ENCODE peak calls at places on chromosomes 11 and 22, in seven cellular contexts. E is osteocyte; S is stimulated activated CD8-positive, alpha-beta memory T cell treated with anti-CD3 and anti-CD28 coated beads, Interleukin-7, amount 100 ng/mL, for 48 hours; J is EL; O is GM12865; U is right atrium auricular region; N is iris pigment epithelial cell. X is an unnamed sample.

GRCh38 chr22:19043111-19044085 is 78.8 kb downstream of the DGCR2 start:
- DNase-seq in E (no peak), S (no peak), J (peak), O (no peak), U (no peak), N (no peak), X (no peak)

GRCh38 chr11:129946256-129946655 is 50.9 kb upstream of the NFRKB start:
- DNase-seq in E (no peak), S (no peak), J (no peak), O (no peak), U (no peak), N (peak), X (no peak)

GRCh38 chr22:20107951-20108756 is 7.8 kb upstream of the RANBP1 start:
- DNase-seq in E (no peak), S (no peak), J (no peak), O (no peak), U (no peak), N (no peak), X (no peak)

GRCh38 chr11:23232652-23233051 is 372.4 kb upstream of the CCDC179 start:
- DNase-seq in E (no peak), S (no peak), J (no peak), O (no peak), U (no peak), N (no peak), X (no peak)

GRCh38 chr11:123429336-123429735 is 733 bp upstream of the GRAMD1B start:
- DNase-seq in E (no peak), S (no peak), J (peak), O (no peak), U (no peak), N (peak), X (no peak)

GRCh38 chr11:105718641-105719040 is 108.8 kb downstream of the GRIA4 start:
- DNase-seq in E (no peak), S (no peak), J (no peak), O (no peak), U (no peak), N (peak), X (no peak)

GRCh38 chr11:119859684-119860083 is 130.7 kb upstream of the NECTIN1 start:
- DNase-seq in E (no peak), S (no peak), J (no peak), O (no peak), U (no peak), N (no peak), X (no peak)

GRCh38 chr11:28834877-28835276 is 726.7 kb downstream of the METTL15 start:
- DNase-seq in E (no peak), S (no peak), J (peak), O (no peak), U (no peak), N (peak), X (peak)

GRCh38 chr11:36091256-36091811 is 147.5 kb downstream of the LDLRAD3 start:
- DNase-seq in E (no peak), S (no peak), J (peak), O (no peak), U (no peak), N (peak), X (no peak)

GRCh38 chr11:24348908-24349307 is 147.9 kb upstream of the LUZP2 start:
- DNase-seq in E (no peak), S (no peak), J (no peak), O (no peak), U (no peak), N (no peak), X (no peak)

GRCh38 chr11:9073826-9074225 is 17.6 kb downstream of the SCUBE2 start:
- DNase-seq in E (no peak), S (no peak), J (no peak), O (no peak), U (no peak), N (no peak), X (no peak)

GRCh38 chr22:25404923-25405853 is 159.3 kb upstream of the GRK3 start:
- DNase-seq in E (no peak), S (peak), J (peak), O (peak), U (peak), N (peak), X (peak)

GRCh38 chr11:32316846-32317525 is 118.4 kb downstream of the WT1 start:
- DNase-seq in E (no peak), S (no peak), J (no peak), O (no peak), U (no peak), N (no peak), X (no peak)

GRCh38 chr11:62816567-62816966 is 11.3 kb upstream of the NXF1 start:
- DNase-seq in E (no peak), S (no peak), J (no peak), O (no peak), U (no peak), N (no peak), X (no peak)

GRCh38 chr22:42341779-42342178 is 71.3 kb upstream of the TCF20 start:
- DNase-seq in E (no peak), S (no peak), J (no peak), O (no peak), U (no peak), N (no peak), X (no peak)

X was measured in NCI-H146.